ENCODE peak calls at places on chromosome 22, in ten cellular contexts. One of them, this sample, is unnamed.

GRCh38 chr22:19038728-19039447 is 83.3 kb downstream of the DGCR2 start:
- DNase-seq in tibial artery: no peak
- DNase-seq in hepatocyte: no peak
- DNase-seq in brain microvascular endothelial cell: no peak
- DNase-seq in thoracic aorta: no peak
- DNase-seq in NB4: no peak
- DNase-seq in AG04450: no peak
- DNase-seq in IMR-90: no peak
- DNase-seq in sigmoid colon: peak
- DNase-seq in pancreas: peak
- DNase-seq in this sample: no peak

GRCh38 chr22:46057762-46058420 is 80.9 kb upstream of the WNT7B start:
- DNase-seq in IMR-90: no peak
- DNase-seq in hepatocyte: no peak
- DNase-seq in pancreas: peak
- DNase-seq in AG04450: no peak
- DNase-seq in tibial artery: peak
- DNase-seq in thoracic aorta: no peak
- DNase-seq in sigmoid colon: peak
- DNase-seq in NB4: no peak
- DNase-seq in brain microvascular endothelial cell: no peak
- DNase-seq in this sample: no peak

GRCh38 chr22:46233231-46233630 is 16.9 kb downstream of the CDPF1 start:
- DNase-seq in thoracic aorta: peak
- DNase-seq in pancreas: peak
- DNase-seq in IMR-90: peak
- DNase-seq in AG04450: no peak
- DNase-seq in NB4: peak
- DNase-seq in brain microvascular endothelial cell: peak
- DNase-seq in tibial artery: peak
- DNase-seq in hepatocyte: no peak
- DNase-seq in sigmoid colon: peak
- DNase-seq in this sample: no peak

GRCh38 chr22:29625090-29625825 is 21.8 kb downstream of the NF2 start:
- DNase-seq in AG04450: no peak
- DNase-seq in NB4: peak
- DNase-seq in tibial artery: peak
- DNase-seq in sigmoid colon: peak
- DNase-seq in hepatocyte: peak
- DNase-seq in IMR-90: peak
- DNase-seq in brain microvascular endothelial cell: peak
- DNase-seq in thoracic aorta: no peak
- DNase-seq in pancreas: no peak
- DNase-seq in this sample: peak

GRCh38 chr22:28917747-28918543 is 34.6 kb downstream of the ZNRF3 start:
- DNase-seq in sigmoid colon: peak
- DNase-seq in pancreas: peak
- DNase-seq in tibial artery: no peak
- DNase-seq in hepatocyte: peak
- DNase-seq in AG04450: no peak
- DNase-seq in IMR-90: peak
- DNase-seq in NB4: peak
- DNase-seq in thoracic aorta: no peak
- DNase-seq in brain microvascular endothelial cell: no peak
- DNase-seq in this sample: no peak

GRCh38 chr22:42070517-42071422 is at the start of gene NAGA:
- DNase-seq in IMR-90: peak
- DNase-seq in sigmoid colon: peak
- DNase-seq in hepatocyte: peak
- DNase-seq in brain microvascular endothelial cell: peak
- DNase-seq in NB4: peak
- DNase-seq in pancreas: peak
- DNase-seq in tibial artery: peak
- DNase-seq in AG04450: peak
- DNase-seq in thoracic aorta: peak
- DNase-seq in this sample: peak

GRCh38 chr22:27317156-27317555 is 484.4 kb downstream of the MN1 start:
- DNase-seq in IMR-90: no peak
- DNase-seq in tibial artery: no peak
- DNase-seq in thoracic aorta: no peak
- DNase-seq in NB4: peak
- DNase-seq in brain microvascular endothelial cell: no peak
- DNase-seq in pancreas: no peak
- DNase-seq in sigmoid colon: no peak
- DNase-seq in AG04450: no peak
- DNase-seq in hepatocyte: no peak
- DNase-seq in this sample: no peak

GRCh38 chr22:44181033-44181911 is 547 bp downstream of the PARVG start:
- DNase-seq in thoracic aorta: no peak
- DNase-seq in sigmoid colon: no peak
- DNase-seq in hepatocyte: no peak
- DNase-seq in tibial artery: no peak
- DNase-seq in NB4: peak
- DNase-seq in brain microvascular endothelial cell: no peak
- DNase-seq in pancreas: peak
- DNase-seq in AG04450: no peak
- DNase-seq in IMR-90: no peak
- DNase-seq in this sample: no peak

GRCh38 chr22:38866399-38867123 is 5.5 kb downstream of the CBX6 start:
- DNase-seq in tibial artery: peak
- DNase-seq in IMR-90: no peak
- DNase-seq in brain microvascular endothelial cell: no peak
- DNase-seq in hepatocyte: peak
- DNase-seq in thoracic aorta: no peak
- DNase-seq in NB4: no peak
- DNase-seq in pancreas: peak
- DNase-seq in sigmoid colon: peak
- DNase-seq in AG04450: no peak
- DNase-seq in this sample: no peak

GRCh38 chr22:19889951-19890350 is 35.3 kb upstream of the GNB1L start:
- DNase-seq in IMR-90: no peak
- DNase-seq in NB4: no peak
- DNase-seq in hepatocyte: no peak
- DNase-seq in thoracic aorta: no peak
- DNase-seq in pancreas: no peak
- DNase-seq in sigmoid colon: no peak
- DNase-seq in brain microvascular endothelial cell: no peak
- DNase-seq in tibial artery: no peak
- DNase-seq in AG04450: no peak
- DNase-seq in this sample: no peak

GRCh38 chr22:22871536-22872278 is 15.9 kb upstream of the IGLL5 start:
- DNase-seq in thoracic aorta: no peak
- DNase-seq in tibial artery: no peak
- DNase-seq in brain microvascular endothelial cell: no peak
- DNase-seq in AG04450: no peak
- DNase-seq in NB4: peak
- DNase-seq in pancreas: no peak
- DNase-seq in IMR-90: no peak
- DNase-seq in sigmoid colon: no peak
- DNase-seq in hepatocyte: no peak
- DNase-seq in this sample: no peak
- H3K4me3 ChIP-seq in thoracic aorta: no peak
- H3K4me3 ChIP-seq in tibial artery: no peak
- H3K4me3 ChIP-seq in brain microvascular endothelial cell: no peak
- H3K4me3 ChIP-seq in AG04450: no peak
- H3K4me3 ChIP-seq in NB4: no peak
- H3K4me3 ChIP-seq in pancreas: no peak
- H3K4me3 ChIP-seq in IMR-90: no peak
- H3K4me3 ChIP-seq in sigmoid colon: no peak
- H3K4me3 ChIP-seq in hepatocyte: no peak
- H3K4me3 ChIP-seq in this sample: no peak

DNA sequence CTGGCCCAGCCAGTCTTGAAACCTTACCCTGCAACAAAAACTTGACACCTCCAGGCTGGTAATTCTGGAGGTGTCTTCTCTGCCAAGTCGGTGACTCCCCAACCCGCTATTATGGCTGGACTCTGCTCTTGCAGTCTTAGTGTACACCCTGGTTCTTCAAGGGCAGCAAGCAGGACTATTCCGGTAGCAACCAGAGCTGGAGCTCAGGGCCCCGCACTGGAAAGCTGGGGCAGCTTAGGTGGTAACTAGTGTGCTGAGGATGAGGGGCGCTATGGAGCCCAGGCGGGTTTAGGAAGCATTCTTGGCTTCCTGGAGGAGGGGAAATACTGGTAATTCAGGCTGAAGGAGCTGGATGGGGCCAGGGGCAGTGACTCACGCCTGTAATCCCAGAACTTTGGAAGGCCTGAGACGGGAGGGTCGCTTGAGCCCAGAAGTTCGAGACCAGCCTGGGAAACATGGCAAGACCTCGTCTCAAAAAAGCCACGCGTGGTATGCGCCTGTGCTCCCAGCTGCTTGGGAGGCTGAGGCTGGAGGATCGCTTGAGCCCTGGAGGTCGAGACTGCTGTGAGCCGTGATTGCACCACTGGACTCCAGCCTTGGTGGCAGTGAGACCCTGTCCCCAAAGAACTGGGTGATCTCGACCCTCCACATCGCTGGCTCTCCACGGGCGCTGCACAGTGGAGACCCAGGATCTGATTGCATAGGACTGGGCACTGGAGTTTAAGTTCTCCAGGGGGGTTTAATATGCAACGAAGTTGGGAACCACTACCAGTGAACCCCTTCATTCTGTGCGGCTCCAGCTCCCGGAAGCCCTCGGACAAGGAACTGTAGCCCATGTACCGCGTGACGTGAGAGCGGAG is 10.6 kb upstream of the AIFM3 start:
- DNase-seq in IMR-90: peak
- DNase-seq in tibial artery: no peak
- DNase-seq in brain microvascular endothelial cell: peak
- DNase-seq in thoracic aorta: no peak
- DNase-seq in sigmoid colon: no peak
- DNase-seq in hepatocyte: peak
- DNase-seq in AG04450: no peak
- DNase-seq in NB4: no peak
- DNase-seq in pancreas: no peak
- DNase-seq in this sample: peak
- TF ChIP-seq CTCF in IMR-90: no peak
- TF ChIP-seq CTCF in tibial artery: no peak
- TF ChIP-seq CTCF in brain microvascular endothelial cell: no peak
- TF ChIP-seq CTCF in thoracic aorta: no peak
- TF ChIP-seq CTCF in sigmoid colon: no peak
- TF ChIP-seq CTCF in hepatocyte: no peak
- TF ChIP-seq CTCF in AG04450: peak
- TF ChIP-seq CTCF in NB4: no peak
- TF ChIP-seq CTCF in pancreas: no peak
- TF ChIP-seq CTCF in this sample: peak

DNA sequence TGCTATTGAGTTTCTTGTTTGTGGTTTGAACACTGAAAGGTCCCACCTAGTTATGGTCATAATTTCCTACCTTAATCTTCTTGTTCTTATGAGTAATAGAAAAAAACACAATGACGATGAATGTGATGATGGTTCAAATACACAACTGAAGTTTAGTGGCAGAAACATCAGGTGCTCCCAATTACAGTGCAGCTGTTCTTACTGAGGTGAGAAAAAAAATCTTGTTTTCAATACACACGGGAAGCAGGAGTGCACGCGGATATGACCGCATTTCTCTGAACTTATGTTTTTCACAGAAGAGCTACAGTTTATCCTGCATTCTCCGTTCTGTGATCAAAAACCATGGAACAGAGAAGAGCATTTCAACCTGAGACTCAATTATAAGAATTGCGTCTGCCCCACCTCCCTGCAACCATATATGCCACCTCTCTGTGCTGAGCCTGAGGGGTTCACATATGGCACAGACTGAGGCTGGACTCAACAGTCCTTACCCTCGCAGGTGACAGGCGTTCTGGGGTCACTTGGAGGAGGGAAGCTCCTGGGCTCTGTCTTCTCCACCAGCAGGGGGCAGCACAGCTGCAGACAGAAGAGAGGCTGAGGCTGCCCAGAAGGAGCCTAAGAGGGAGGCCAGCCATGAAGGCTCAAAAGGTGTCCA is 99.7 kb upstream of the IGLL5 start:
- DNase-seq in IMR-90: peak
- DNase-seq in brain microvascular endothelial cell: peak
- DNase-seq in tibial artery: peak
- DNase-seq in AG04450: no peak
- DNase-seq in hepatocyte: peak
- DNase-seq in thoracic aorta: no peak
- DNase-seq in NB4: peak
- DNase-seq in pancreas: peak
- DNase-seq in sigmoid colon: no peak
- DNase-seq in this sample: peak
- H3K4me3 ChIP-seq in IMR-90: no peak
- H3K4me3 ChIP-seq in brain microvascular endothelial cell: no peak
- H3K4me3 ChIP-seq in tibial artery: no peak
- H3K4me3 ChIP-seq in AG04450: no peak
- H3K4me3 ChIP-seq in hepatocyte: no peak
- H3K4me3 ChIP-seq in thoracic aorta: no peak
- H3K4me3 ChIP-seq in NB4: no peak
- H3K4me3 ChIP-seq in pancreas: no peak
- H3K4me3 ChIP-seq in sigmoid colon: no peak
- H3K4me3 ChIP-seq in this sample: no peak

GRCh38 chr22:48318575-48319320 is 1508.9 kb downstream of the BRD1 start:
- DNase-seq in thoracic aorta: no peak
- DNase-seq in brain microvascular endothelial cell: no peak
- DNase-seq in sigmoid colon: peak
- DNase-seq in hepatocyte: no peak
- DNase-seq in IMR-90: no peak
- DNase-seq in tibial artery: peak
- DNase-seq in AG04450: no peak
- DNase-seq in pancreas: no peak
- DNase-seq in NB4: no peak
- DNase-seq in this sample: no peak

GRCh38 chr22:48316876-48317250 is 1510.8 kb downstream of the BRD1 start:
- DNase-seq in thoracic aorta: no peak
- DNase-seq in NB4: no peak
- DNase-seq in brain microvascular endothelial cell: no peak
- DNase-seq in AG04450: no peak
- DNase-seq in hepatocyte: no peak
- DNase-seq in pancreas: no peak
- DNase-seq in sigmoid colon: peak
- DNase-seq in tibial artery: peak
- DNase-seq in IMR-90: no peak
- DNase-seq in this sample: no peak

GRCh38 chr22:48319321-48320047 is 1508.2 kb downstream of the BRD1 start:
- DNase-seq in sigmoid colon: peak
- DNase-seq in pancreas: no peak
- DNase-seq in brain microvascular endothelial cell: no peak
- DNase-seq in tibial artery: peak
- DNase-seq in AG04450: no peak
- DNase-seq in hepatocyte: no peak
- DNase-seq in IMR-90: no peak
- DNase-seq in NB4: no peak
- DNase-seq in thoracic aorta: no peak
- DNase-seq in this sample: no peak

GRCh38 chr22:48316245-48316875 is 1511.3 kb downstream of the BRD1 start:
- DNase-seq in pancreas: no peak
- DNase-seq in tibial artery: peak
- DNase-seq in brain microvascular endothelial cell: no peak
- DNase-seq in NB4: no peak
- DNase-seq in AG04450: no peak
- DNase-seq in hepatocyte: no peak
- DNase-seq in sigmoid colon: peak
- DNase-seq in IMR-90: no peak
- DNase-seq in thoracic aorta: no peak
- DNase-seq in this sample: no peak

DNA sequence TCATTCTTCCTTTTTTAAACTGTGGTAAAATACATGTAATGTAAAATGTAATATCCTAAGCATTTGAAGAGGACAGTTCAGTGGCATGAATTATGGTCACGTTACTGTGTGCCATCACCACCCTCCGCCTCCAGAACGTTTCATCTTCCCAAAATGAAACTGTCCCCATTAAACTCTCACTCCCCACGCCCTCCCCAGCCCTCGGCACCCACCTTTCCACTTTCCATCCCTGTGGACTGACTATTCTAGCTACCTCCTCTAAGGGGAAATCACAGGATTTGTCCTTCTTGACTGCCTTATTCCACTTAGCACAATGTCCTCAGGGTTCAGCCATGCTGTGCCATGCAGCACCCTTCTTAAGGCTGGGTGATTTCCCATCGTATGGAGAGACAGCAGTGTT is 1509.5 kb downstream of the BRD1 start:
- DNase-seq in brain microvascular endothelial cell: no peak
- DNase-seq in hepatocyte: no peak
- DNase-seq in tibial artery: no peak
- DNase-seq in IMR-90: no peak
- DNase-seq in pancreas: no peak
- DNase-seq in AG04450: no peak
- DNase-seq in thoracic aorta: no peak
- DNase-seq in sigmoid colon: no peak
- DNase-seq in NB4: no peak
- DNase-seq in this sample: no peak
- TF ChIP-seq CTCF in brain microvascular endothelial cell: no peak
- TF ChIP-seq CTCF in hepatocyte: no peak
- TF ChIP-seq CTCF in tibial artery: no peak
- TF ChIP-seq CTCF in IMR-90: no peak
- TF ChIP-seq CTCF in pancreas: no peak
- TF ChIP-seq CTCF in AG04450: no peak
- TF ChIP-seq CTCF in thoracic aorta: no peak
- TF ChIP-seq CTCF in sigmoid colon: no peak
- TF ChIP-seq CTCF in NB4: no peak
- TF ChIP-seq CTCF in this sample: no peak